ENCODE peak calls at places on chromosomes 4 and X, in eight cellular contexts. N is fibroblast of the aortic adventitia, H is nephron progenitor cell, Z is RWPE2, G is choroid plexus epithelial cell, T is OCI-LY7, W is upper lobe of right lung, A is H1. Y is an unnamed sample.

GRCh38 chrX:115642304-115642703 is 81.3 kb downstream of the PLS3 start:
- DNase-seq in N (no peak), H (peak), Z (no peak), G (no peak), T (no peak), W (no peak), A (no peak), Y (no peak)

GRCh38 chr4:113682730-113683129 is 78.8 kb downstream of the CAMK2D start:
- DNase-seq in N (peak), H (no peak), Z (no peak), G (peak), T (no peak), W (no peak), A (no peak), Y (peak)

GRCh38 chr4:21888195-21888976 is 60.2 kb downstream of the KCNIP4 start:
- DNase-seq in N (peak), H (no peak), Z (no peak), G (peak), T (no peak), W (no peak), A (no peak), Y (peak)

GRCh38 chr4:173012608-173013007 is 156.0 kb upstream of the GALNT7 start:
- DNase-seq in N (no peak), H (no peak), Z (no peak), G (no peak), T (no peak), W (no peak), A (no peak), Y (no peak)

GRCh38 chr4:66688674-66689073 is 856.6 kb downstream of the CENPC start:
- DNase-seq in N (peak), H (no peak), Z (no peak), G (peak), T (peak), W (no peak), A (no peak), Y (peak)

GRCh38 chr4:145679520-145679919 is 426 bp upstream of the C4orf51 start:
- DNase-seq in N (peak), H (peak), Z (no peak), G (peak), T (no peak), W (no peak), A (no peak), Y (peak)

GRCh38 chr4:111198426-111198825 is 575.5 kb upstream of the PITX2 start:
- DNase-seq in N (no peak), H (no peak), Z (no peak), G (no peak), T (no peak), W (no peak), A (no peak), Y (peak)

GRCh38 chr4:1793940-1794808 is 1.1 kb downstream of the FGFR3 start:
- DNase-seq in N (no peak), H (peak), Z (no peak), G (peak), T (no peak), W (no peak), A (no peak), Y (no peak)

GRCh38 chrX:22800806-22801205 is 199.0 kb upstream of the DDX53 start:
- DNase-seq in N (peak), H (no peak), Z (no peak), G (peak), T (no peak), W (no peak), A (no peak), Y (peak)

GRCh38 chr4:76090241-76090691 is 15.8 kb downstream of the ART3 start:
- DNase-seq in N (peak), H (no peak), Z (no peak), G (peak), T (no peak), W (no peak), A (no peak), Y (peak)

GRCh38 chr4:55722132-55722531 is 86.0 kb upstream of the NMU start:
- DNase-seq in N (no peak), H (no peak), Z (no peak), G (no peak), T (no peak), W (no peak), A (no peak), Y (no peak)

GRCh38 chrX:153032397-153033118 is 23.7 kb upstream of the PNMA3 start:
- DNase-seq in N (peak), H (peak), Z (no peak), G (peak), T (peak), W (peak), A (peak), Y (peak)

GRCh38 chr4:71004281-71004851 is 10.9 kb downstream of the DCK start:
- DNase-seq in N (no peak), H (peak), Z (no peak), G (no peak), T (peak), W (no peak), A (peak), Y (no peak)

GRCh38 chr4:24887881-24888430 is 24.9 kb downstream of the CCDC149 start:
- DNase-seq in N (no peak), H (no peak), Z (no peak), G (no peak), T (no peak), W (no peak), A (no peak), Y (no peak)

GRCh38 chr4:766152-766515 is 59.8 kb downstream of the CPLX1 start:
- DNase-seq in N (peak), H (no peak), Z (peak), G (peak), T (no peak), W (no peak), A (no peak), Y (peak)

GRCh38 chr4:93444860-93445259 is 383.7 kb upstream of the ATOH1 start:
- DNase-seq in N (no peak), H (no peak), Z (no peak), G (peak), T (no peak), W (no peak), A (no peak), Y (no peak)

GRCh38 chr4:110737931-110738330 is 115.1 kb upstream of the PITX2 start:
- DNase-seq in N (no peak), H (no peak), Z (no peak), G (no peak), T (no peak), W (no peak), A (no peak), Y (no peak)

GRCh38 chr4:148575577-148575976 is 133.4 kb upstream of the NR3C2 start:
- DNase-seq in N (no peak), H (no peak), Z (no peak), G (no peak), T (no peak), W (no peak), A (no peak), Y (no peak)

GRCh38 chr4:73862357-73862756 is 6.8 kb upstream of the CXCL1 start:
- DNase-seq in N (peak), H (no peak), Z (no peak), G (no peak), T (no peak), W (no peak), A (no peak), Y (no peak)

GRCh38 chrX:153981771-153982533 is 9.4 kb downstream of the TMEM187 start:
- DNase-seq in N (no peak), H (no peak), Z (no peak), G (peak), T (no peak), W (peak), A (no peak), Y (no peak)

GRCh38 chrX:107721966-107722707 is 53.5 kb downstream of the TSC22D3 start:
- DNase-seq in N (no peak), H (no peak), Z (no peak), G (no peak), T (no peak), W (no peak), A (no peak), Y (no peak)

GRCh38 chr4:1804638-1805492 is 11.8 kb downstream of the FGFR3 start:
- DNase-seq in N (no peak), H (no peak), Z (no peak), G (no peak), T (no peak), W (no peak), A (no peak), Y (no peak)

GRCh38 chrX:69069086-69069445 is 96.2 kb downstream of the PJA1 start:
- DNase-seq in N (no peak), H (no peak), Z (no peak), G (no peak), T (no peak), W (no peak), A (no peak), Y (no peak)

GRCh38 chr4:15327311-15328298 is 100.2 kb upstream of the C1QTNF7 start:
- DNase-seq in N (peak), H (no peak), Z (no peak), G (peak), T (no peak), W (no peak), A (no peak), Y (peak)

GRCh38 chrX:139200793-139201192 is 329.7 kb upstream of the F9 start:
- DNase-seq in N (peak), H (no peak), Z (no peak), G (no peak), T (no peak), W (no peak), A (no peak), Y (no peak)

GRCh38 chr4:48227662-48228061 is 42.0 kb downstream of the TEC start:
- DNase-seq in N (no peak), H (no peak), Z (no peak), G (no peak), T (no peak), W (no peak), A (no peak), Y (no peak)

GRCh38 chr4:81335221-81335912 is 120.3 kb upstream of the PRKG2 start:
- DNase-seq in N (no peak), H (no peak), Z (no peak), G (no peak), T (no peak), W (no peak), A (no peak), Y (no peak)

GRCh38 chr4:76989391-76990061 is 40.0 kb downstream of the SEPTIN11 start:
- DNase-seq in N (no peak), H (no peak), Z (no peak), G (no peak), T (no peak), W (no peak), A (no peak), Y (no peak)

GRCh38 chr4:84239278-84239845 is 259.7 kb downstream of the NKX6-1 start:
- DNase-seq in N (no peak), H (no peak), Z (no peak), G (no peak), T (no peak), W (no peak), A (no peak), Y (no peak)

GRCh38 chr4:107997794-107998193 is 8.1 kb downstream of the HADH start:
- DNase-seq in N (no peak), H (no peak), Z (no peak), G (no peak), T (no peak), W (no peak), A (no peak), Y (no peak)

DNA sequence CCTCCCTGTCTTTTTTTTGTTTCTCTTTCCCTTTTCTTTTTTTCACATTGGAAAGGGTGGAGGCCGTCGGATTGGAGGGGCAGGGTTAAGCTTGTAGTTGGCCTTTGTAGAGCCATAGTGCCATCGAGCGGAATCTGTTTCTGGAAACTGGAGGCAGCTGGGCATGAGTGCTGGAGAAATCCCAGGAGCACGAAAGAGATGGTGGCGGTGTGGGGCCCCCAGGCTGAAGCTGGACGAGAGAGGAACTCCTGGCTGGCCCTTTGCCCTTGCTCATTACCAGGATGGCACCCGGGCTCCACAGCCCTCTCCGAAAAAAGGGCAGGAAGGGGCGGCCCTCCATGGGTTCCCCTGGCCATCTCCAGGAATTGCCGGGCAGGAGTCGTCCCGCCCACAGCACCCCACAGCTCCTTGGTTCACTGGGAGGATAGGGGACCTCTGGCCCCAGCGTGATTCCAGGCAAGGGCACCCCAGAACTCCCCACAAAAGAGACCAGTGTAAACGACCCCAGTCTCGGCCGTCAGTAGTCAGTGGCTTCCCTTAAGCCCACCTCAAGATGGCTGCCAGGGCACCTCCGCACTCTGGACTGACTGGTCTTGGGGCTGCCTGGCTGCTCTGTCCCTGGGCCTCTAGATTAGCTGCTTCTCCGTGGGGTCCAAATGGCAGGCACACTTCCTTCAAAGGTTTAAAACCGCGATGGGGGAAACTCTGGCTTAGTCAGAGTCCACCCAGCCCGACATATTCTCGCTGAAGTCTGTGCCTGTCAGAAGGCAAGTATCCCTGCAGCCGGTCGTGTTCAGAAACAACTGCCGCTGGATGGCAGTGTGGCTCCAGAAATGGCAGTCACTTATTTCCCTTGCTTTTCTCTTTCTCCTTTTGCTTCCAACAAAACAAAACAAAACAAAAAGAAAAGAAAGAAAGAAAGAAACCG is 74.1 kb downstream of the NBDY start:
- DNase-seq in N (peak), H (peak), Z (no peak), G (peak), T (no peak), W (no peak), A (peak), Y (no peak)
- TF ChIP-seq CTCF in N (peak), H (peak), Z (peak), G (peak), T (no peak), W (peak), A (peak), Y (no peak)

GRCh38 chrX:10004832-10005475 is 37.8 kb downstream of the CLDN34 start:
- DNase-seq in N (no peak), H (no peak), Z (no peak), G (no peak), T (no peak), W (no peak), A (no peak), Y (no peak)

GRCh38 chrX:9997524-9997923 is 30.4 kb downstream of the CLDN34 start:
- DNase-seq in N (no peak), H (no peak), Z (no peak), G (no peak), T (no peak), W (no peak), A (no peak), Y (no peak)

GRCh38 chrX:10006086-10006485 is 38.9 kb downstream of the CLDN34 start:
- DNase-seq in N (no peak), H (no peak), Z (no peak), G (no peak), T (no peak), W (no peak), A (no peak), Y (no peak)

GRCh38 chrX:9997041-9997440 is 29.9 kb downstream of the CLDN34 start:
- DNase-seq in N (no peak), H (no peak), Z (no peak), G (no peak), T (no peak), W (no peak), A (no peak), Y (no peak)

GRCh38 chrX:10001496-10001895 is 34.3 kb downstream of the CLDN34 start:
- DNase-seq in N (peak), H (no peak), Z (no peak), G (no peak), T (no peak), W (no peak), A (no peak), Y (no peak)
- TF ChIP-seq CTCF in N (no peak), H (no peak), Z (no peak), G (no peak), T (no peak), W (no peak), A (no peak), Y (no peak)

DNA sequence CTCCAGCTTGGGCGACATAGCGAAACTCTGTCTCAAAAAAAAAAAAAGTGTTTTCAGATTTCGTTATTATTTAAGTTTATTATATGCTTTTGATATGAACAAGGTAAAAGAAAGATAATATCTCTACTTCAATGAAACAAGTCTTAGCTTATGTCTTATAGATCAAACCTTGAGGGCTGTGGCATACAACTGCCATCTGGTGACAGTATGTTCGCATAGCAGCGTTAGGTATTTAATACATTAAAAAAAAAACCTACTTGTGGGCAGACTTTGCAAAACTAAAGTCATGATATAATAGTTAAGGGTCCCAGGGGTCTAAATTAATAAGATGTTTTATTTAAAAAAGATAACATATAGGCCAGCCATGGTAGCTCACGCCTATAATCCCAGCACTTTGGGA is 161.2 kb upstream of the AMOT start:
- DNase-seq in N (no peak), H (no peak), Z (no peak), G (no peak), T (peak), W (no peak), A (no peak), Y (no peak)
- TF ChIP-seq CTCF in N (no peak), H (peak), Z (no peak), G (no peak), T (no peak), W (no peak), A (no peak), Y (no peak)

GRCh38 chr4:85658766-85659439 is 184.0 kb downstream of the ARHGAP24 start:
- DNase-seq in N (peak), H (no peak), Z (no peak), G (no peak), T (peak), W (no peak), A (no peak), Y (no peak)
- TF ChIP-seq CTCF in N (no peak), H (no peak), Z (no peak), G (no peak), T (peak), W (no peak), A (no peak), Y (no peak)

DNA sequence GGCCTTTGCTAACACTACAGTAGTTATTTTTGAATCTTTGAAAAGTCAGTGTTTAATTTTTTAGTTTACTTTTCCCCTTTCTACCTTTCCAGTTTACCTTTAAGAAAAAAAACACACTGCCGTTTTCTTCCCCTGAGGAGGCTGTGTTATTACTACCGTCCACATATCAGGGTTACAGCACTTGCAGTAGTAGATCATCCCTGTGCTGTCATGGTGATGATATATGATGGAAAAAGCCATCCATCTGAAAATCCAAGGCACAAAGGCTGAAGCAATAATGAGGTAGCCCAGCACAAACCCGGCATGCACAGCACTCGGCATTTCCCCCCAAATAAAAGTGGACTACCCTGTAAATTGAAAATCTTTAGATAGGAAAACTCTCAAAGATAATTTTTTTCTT is 258.7 kb downstream of the CXXC4 start:
- DNase-seq in N (no peak), H (peak), Z (no peak), G (no peak), T (no peak), W (no peak), A (no peak), Y (no peak)
- TF ChIP-seq CTCF in N (no peak), H (no peak), Z (no peak), G (no peak), T (no peak), W (no peak), A (no peak), Y (no peak)

GRCh38 chr4:123127218-123127617 is 204.8 kb upstream of the NUDT6 start:
- DNase-seq in N (peak), H (no peak), Z (no peak), G (peak), T (peak), W (no peak), A (no peak), Y (peak)
- TF ChIP-seq CTCF in N (peak), H (no peak), Z (peak), G (peak), T (peak), W (peak), A (no peak), Y (peak)

GRCh38 chr4:122602277-122603142 is 18.4 kb downstream of the IL21 start:
- DNase-seq in N (peak), H (no peak), Z (no peak), G (peak), T (no peak), W (no peak), A (no peak), Y (peak)
- TF ChIP-seq CTCF in N (peak), H (no peak), Z (peak), G (peak), T (peak), W (peak), A (no peak), Y (peak)

DNA sequence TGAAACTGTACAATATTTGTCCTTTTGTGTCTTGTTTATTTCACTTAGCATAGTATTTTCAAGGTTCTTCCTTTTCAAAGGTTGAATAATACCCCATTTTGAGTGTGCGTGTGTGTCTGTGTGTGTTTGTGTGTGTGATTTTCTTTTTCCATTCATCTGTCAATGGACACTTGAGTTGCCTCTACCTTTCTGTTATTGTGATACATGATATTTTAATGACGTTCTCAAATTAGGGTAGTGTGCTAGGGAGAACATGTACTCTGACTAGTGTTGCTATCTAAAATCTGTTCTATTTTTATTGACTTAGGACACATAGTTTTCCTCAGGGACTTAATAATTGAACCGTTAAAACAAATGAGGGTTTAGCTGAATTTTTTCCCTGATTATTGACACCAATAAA is 9.9 kb downstream of the MMRN1 start:
- DNase-seq in N (no peak), H (no peak), Z (no peak), G (no peak), T (no peak), W (no peak), A (no peak), Y (no peak)
- TF ChIP-seq CTCF in N (no peak), H (no peak), Z (no peak), G (no peak), T (no peak), W (no peak), A (no peak), Y (no peak)

Y was measured in HFFc6.